ENCODE peak calls at places on chromosomes 2 and 18, in nine cellular contexts. G is HEK293T; V is ovary; C is naive B cell; N is NCI-H345; W is neural crest cell; J is stimulated activated CD4-positive, alpha-beta T cell treated with anti-CD3 and anti-CD28 coated beads, Interleukin-15, amount 100 ng/mL, for 1 hour; L is activated CD4-positive, alpha-beta T cell treated with anti-CD3 and anti-CD28 coated beads, Interleukin-2, amount 50 U/mL, for 1 hour; I is HTR-8/SVneo. D is an unnamed sample.

GRCh38 chr2:121159291-121160144 is 125.5 kb downstream of the TFCP2L1 start:
- DNase-seq in C (no peak), G (no peak), J (no peak), V (no peak), N (no peak), L (no peak), W (no peak), I (no peak), D (no peak)

GRCh38 chr2:25324905-25325592 is 16.7 kb downstream of the DNMT3A start:
- DNase-seq in C (no peak), G (no peak), L (no peak), V (peak), I (no peak), W (no peak), J (no peak), N (no peak), D (no peak)

GRCh38 chr18:58344080-58344670 is 284.7 kb downstream of the ALPK2 start:
- DNase-seq in G (no peak), C (no peak), N (no peak), J (no peak), V (no peak), I (no peak), L (no peak), W (no peak), D (no peak)

GRCh38 chr2:46127176-46127575 is 170.0 kb upstream of the EPAS1 start:
- DNase-seq in G (no peak), V (no peak), N (no peak), I (no peak), J (no peak), L (no peak), W (no peak), C (no peak), D (no peak)

GRCh38 chr2:222708274-222708710 is 36.8 kb downstream of the MOGAT1 start:
- DNase-seq in N (peak), L (peak), J (peak), C (peak), G (peak), V (peak), W (peak), I (peak), D (peak)

GRCh38 chr2:85400023-85400422 is 10.1 kb downstream of the CAPG start:
- DNase-seq in W (no peak), C (no peak), G (no peak), V (no peak), I (no peak), L (no peak), N (no peak), J (no peak), D (no peak)

GRCh38 chr2:121386707-121387106 is 101.7 kb upstream of the TFCP2L1 start:
- DNase-seq in G (no peak), W (no peak), V (no peak), J (no peak), C (no peak), I (no peak), N (no peak), L (no peak), D (no peak)

GRCh38 chr2:33497177-33497787 is 20.8 kb downstream of the RASGRP3 start:
- DNase-seq in L (no peak), I (no peak), C (peak), W (no peak), J (no peak), V (no peak), G (no peak), N (no peak), D (peak)

GRCh38 chr2:241130316-241130715 is 19.0 kb downstream of the PASK start:
- DNase-seq in W (no peak), V (no peak), N (no peak), I (no peak), C (no peak), L (no peak), J (no peak), G (no peak), D (no peak)

GRCh38 chr2:240934701-240935100 is 28.6 kb downstream of the CROCC2 start:
- DNase-seq in I (no peak), L (no peak), N (no peak), V (no peak), J (no peak), G (no peak), W (no peak), C (no peak), D (no peak)

GRCh38 chr18:35999925-36000324 is 27.4 kb downstream of the RMP24 start:
- DNase-seq in G (no peak), C (no peak), L (no peak), V (no peak), J (no peak), N (no peak), I (no peak), W (no peak), D (no peak)

GRCh38 chr2:3725458-3726250 is 22.3 kb downstream of the DCDC2C start:
- DNase-seq in L (no peak), N (no peak), I (no peak), C (no peak), W (no peak), V (no peak), J (no peak), G (no peak), D (no peak)

GRCh38 chr2:157336137-157336721 is 10.6 kb upstream of the ERMN start:
- DNase-seq in N (peak), V (no peak), C (peak), J (no peak), L (peak), G (peak), W (peak), I (peak), D (peak)

GRCh38 chr2:174004900-174005605 is 39.9 kb upstream of the SP3 start:
- DNase-seq in L (no peak), I (peak), N (no peak), V (no peak), J (no peak), G (no peak), W (no peak), C (no peak), D (no peak)

GRCh38 chr2:32068-32467 is 14.2 kb downstream of the FAM110C start:
- DNase-seq in I (no peak), C (no peak), W (no peak), G (no peak), N (no peak), L (no peak), V (no peak), J (no peak), D (no peak)

GRCh38 chr18:3906072-3906471 is 456.1 kb downstream of the TGIF1 start:
- DNase-seq in V (no peak), I (no peak), L (no peak), G (no peak), J (no peak), W (no peak), N (no peak), C (no peak), D (no peak)

D was measured in Kasumi-1.